ENCODE peak calls at places on chromosomes 13 and 19, in six cellular contexts. R is body of pancreas, K is mammary epithelial cell, F is fibroblast of lung, V is heart left ventricle, W is DND-41. N is an unnamed sample.

GRCh38 chr19:48966541-48967345 is 1.6 kb downstream of the FTL start:
- DNase-seq in R (no peak), K (no peak), F (no peak), V (no peak), W (no peak), N (no peak)

GRCh38 chr13:32530841-32531253 is 7.7 kb downstream of the N4BP2L2 start:
- DNase-seq in R (no peak), K (peak), F (peak), V (no peak), W (no peak), N (peak)

GRCh38 chr13:77034883-77035282 is 7.9 kb upstream of the FBXL3 start:
- DNase-seq in R (no peak), K (peak), F (peak), V (no peak), W (no peak), N (peak)

GRCh38 chr19:38569368-38569983 is 48.3 kb downstream of the MAP4K1 start:
- DNase-seq in R (no peak), K (no peak), F (no peak), V (no peak), W (no peak), N (no peak)

GRCh38 chr19:32828643-32829344 is 40.8 kb downstream of the SLC7A9 start:
- DNase-seq in R (no peak), K (no peak), F (no peak), V (no peak), W (no peak), N (no peak)

GRCh38 chr13:70235565-70235964 is 127.3 kb upstream of the KLHL1 start:
- DNase-seq in R (no peak), K (no peak), F (no peak), V (no peak), W (no peak), N (no peak)

GRCh38 chr13:36763322-36763721 is 55.7 kb upstream of the RFXAP start:
- DNase-seq in R (no peak), K (no peak), F (no peak), V (no peak), W (no peak), N (no peak)

GRCh38 chr19:45613926-45614725 is 12.1 kb upstream of the GPR4 start:
- DNase-seq in R (no peak), K (peak), F (peak), V (no peak), W (no peak), N (peak)

GRCh38 chr13:90683711-90684131 is 663.8 kb upstream of the MIR17HG start:
- DNase-seq in R (no peak), K (no peak), F (peak), V (no peak), W (no peak), N (no peak)

GRCh38 chr19:30784850-30785459 is 412.8 kb downstream of the ZNF536 start:
- DNase-seq in R (peak), K (peak), F (peak), V (peak), W (peak), N (peak)

GRCh38 chr13:24220086-24220703 is 59.7 kb downstream of the SPATA13 start:
- DNase-seq in R (peak), K (peak), F (peak), V (no peak), W (peak), N (peak)

GRCh38 chr13:112838038-112838965 is 130.7 kb upstream of the MCF2L start:
- DNase-seq in R (no peak), K (no peak), F (no peak), V (no peak), W (no peak), N (no peak)

GRCh38 chr19:15379996-15380647 is 535 bp upstream of the AKAP8 start:
- DNase-seq in R (no peak), K (peak), F (peak), V (no peak), W (no peak), N (peak)

GRCh38 chr13:70171151-70171550 is 62.9 kb upstream of the KLHL1 start:
- DNase-seq in R (no peak), K (peak), F (no peak), V (no peak), W (no peak), N (no peak)

GRCh38 chr13:42498521-42498920 is 75.4 kb upstream of the TNFSF11 start:
- DNase-seq in R (no peak), K (no peak), F (no peak), V (no peak), W (no peak), N (no peak)

GRCh38 chr13:110062077-110062776 is 244.7 kb downstream of the COL4A1 start:
- DNase-seq in R (peak), K (peak), F (no peak), V (peak), W (no peak), N (no peak)

GRCh38 chr19:51458899-51459592 is 792 bp upstream of the SIGLEC8 start:
- DNase-seq in R (no peak), K (no peak), F (no peak), V (no peak), W (no peak), N (no peak)

GRCh38 chr13:84137292-84137691 is 255.0 kb upstream of the SLITRK1 start:
- DNase-seq in R (no peak), K (peak), F (no peak), V (peak), W (peak), N (peak)

GRCh38 chr19:43532571-43532961 is 422 bp upstream of the ZNF575 start:
- DNase-seq in R (peak), K (no peak), F (no peak), V (peak), W (no peak), N (no peak)

GRCh38 chr13:45350152-45350551 is 9.2 kb upstream of the TPT1 start:
- DNase-seq in R (no peak), K (no peak), F (no peak), V (no peak), W (no peak), N (no peak)

GRCh38 chr19:57288373-57288772 is 8.1 kb downstream of the ZNF460 start:
- DNase-seq in R (no peak), K (no peak), F (no peak), V (no peak), W (no peak), N (no peak)

GRCh38 chr13:49046002-49046401 is 70.3 kb downstream of the FNDC3A start:
- DNase-seq in R (no peak), K (no peak), F (peak), V (no peak), W (no peak), N (no peak)

GRCh38 chr19:40376286-40376862 is 13.6 kb downstream of the HIPK4 start:
- DNase-seq in R (no peak), K (no peak), F (no peak), V (no peak), W (no peak), N (no peak)

GRCh38 chr19:6464070-6464873 is at the start of gene CRB3:
- DNase-seq in R (peak), K (peak), F (no peak), V (no peak), W (no peak), N (no peak)

GRCh38 chr13:43095771-43096719 is 72.7 kb downstream of the DNAJC15 start:
- DNase-seq in R (no peak), K (no peak), F (peak), V (no peak), W (no peak), N (no peak)

GRCh38 chr19:42281175-42282035 is 12.4 kb downstream of the CIC start:
- DNase-seq in R (peak), K (peak), F (peak), V (no peak), W (peak), N (no peak)

GRCh38 chr19:16042533-16043085 is 33.7 kb upstream of the TPM4 start:
- DNase-seq in R (no peak), K (no peak), F (no peak), V (no peak), W (no peak), N (peak)

GRCh38 chr13:40389081-40389641 is 277.3 kb downstream of the FOXO1 start:
- DNase-seq in R (no peak), K (no peak), F (no peak), V (no peak), W (no peak), N (no peak)

GRCh38 chr19:11164879-11165406 is 9.4 kb upstream of the SPC24 start:
- DNase-seq in R (no peak), K (no peak), F (peak), V (peak), W (no peak), N (no peak)

GRCh38 chr13:56932104-56932503 is 208.6 kb upstream of the PRR20A start:
- DNase-seq in R (no peak), K (no peak), F (no peak), V (no peak), W (no peak), N (no peak)

GRCh38 chr13:36915106-36915505 is 4.9 kb downstream of the SMAD9 start:
- DNase-seq in R (no peak), K (no peak), F (no peak), V (no peak), W (no peak), N (no peak)

GRCh38 chr13:57557979-57558529 is 73.5 kb upstream of the PCDH17 start:
- DNase-seq in R (no peak), K (no peak), F (peak), V (no peak), W (no peak), N (no peak)

GRCh38 chr13:30463820-30464495 is 1.8 kb downstream of the HMGB1 start:
- DNase-seq in R (peak), K (peak), F (peak), V (peak), W (peak), N (peak)

GRCh38 chr19:14407889-14408640 is 11.1 kb downstream of the DDX39A start:
- DNase-seq in R (no peak), K (no peak), F (no peak), V (no peak), W (no peak), N (no peak)

GRCh38 chr13:88068975-88069374 is 397.8 kb downstream of the SLITRK5 start:
- DNase-seq in R (no peak), K (no peak), F (no peak), V (peak), W (no peak), N (no peak)

GRCh38 chr19:38849147-38849745 is 540 bp downstream of the HNRNPL start:
- DNase-seq in R (peak), K (peak), F (peak), V (peak), W (peak), N (peak)

GRCh38 chr19:47446534-47447469 is 24.9 kb downstream of the SLC8A2 start:
- DNase-seq in R (no peak), K (peak), F (no peak), V (peak), W (no peak), N (no peak)

GRCh38 chr19:57053401-57053800 is 66.4 kb upstream of the USP29 start:
- DNase-seq in R (no peak), K (no peak), F (no peak), V (no peak), W (no peak), N (no peak)

GRCh38 chr13:30078059-30078458 is 227.6 kb upstream of the UBL3 start:
- DNase-seq in R (no peak), K (no peak), F (no peak), V (no peak), W (no peak), N (no peak)

GRCh38 chr13:72151241-72151640 is 284.2 kb upstream of the DACH1 start:
- DNase-seq in R (no peak), K (peak), F (peak), V (no peak), W (no peak), N (peak)

DNA sequence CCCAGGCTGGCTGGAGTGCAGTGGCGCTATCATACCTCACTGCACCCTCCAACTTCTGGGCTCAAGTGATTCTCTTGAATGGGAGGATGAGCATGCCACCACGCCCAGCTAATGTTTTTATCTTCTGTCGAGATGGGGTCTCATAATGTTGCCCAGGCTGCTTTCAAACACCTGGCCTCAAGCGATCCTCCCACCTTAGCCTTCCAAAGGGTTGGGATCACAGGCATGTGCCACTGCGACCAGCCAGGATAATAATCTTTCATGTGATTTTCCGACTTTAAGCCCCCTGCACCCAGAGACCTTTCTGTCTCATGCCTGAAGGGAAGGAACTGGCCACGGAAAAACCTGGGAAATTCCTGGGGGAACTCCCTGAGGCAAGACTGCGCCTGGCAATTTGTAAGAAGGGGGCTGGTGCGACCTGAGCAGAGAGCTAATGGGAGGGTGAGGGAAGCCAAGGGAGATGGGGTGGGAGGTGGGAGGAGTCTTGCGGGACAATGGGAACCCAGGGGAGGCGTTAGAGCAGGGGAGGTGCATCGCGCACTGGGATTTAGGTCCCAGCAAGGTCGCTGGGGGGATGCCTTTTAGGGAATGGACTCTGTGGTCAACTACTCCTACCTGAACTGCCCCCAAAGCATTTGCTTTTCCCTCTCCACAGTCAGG is 1.2 kb upstream of the CCDC124 start:
- DNase-seq in R (no peak), K (peak), F (no peak), V (no peak), W (no peak), N (no peak)
- H3K4me3 ChIP-seq in R (no peak), K (no peak), F (peak), V (peak), W (peak), N (peak)

GRCh38 chr13:99008577-99008976 is 30.7 kb upstream of the DOCK9 start:
- DNase-seq in R (no peak), K (no peak), F (no peak), V (no peak), W (no peak), N (no peak)

GRCh38 chr13:99007414-99007986 is 29.6 kb upstream of the DOCK9 start:
- DNase-seq in R (no peak), K (no peak), F (no peak), V (no peak), W (no peak), N (no peak)

GRCh38 chr13:99012539-99012938 is 34.7 kb upstream of the DOCK9 start:
- DNase-seq in R (no peak), K (no peak), F (no peak), V (no peak), W (no peak), N (no peak)

GRCh38 chr13:99013951-99014350 is 36.1 kb upstream of the DOCK9 start:
- DNase-seq in R (no peak), K (no peak), F (no peak), V (no peak), W (no peak), N (no peak)

DNA sequence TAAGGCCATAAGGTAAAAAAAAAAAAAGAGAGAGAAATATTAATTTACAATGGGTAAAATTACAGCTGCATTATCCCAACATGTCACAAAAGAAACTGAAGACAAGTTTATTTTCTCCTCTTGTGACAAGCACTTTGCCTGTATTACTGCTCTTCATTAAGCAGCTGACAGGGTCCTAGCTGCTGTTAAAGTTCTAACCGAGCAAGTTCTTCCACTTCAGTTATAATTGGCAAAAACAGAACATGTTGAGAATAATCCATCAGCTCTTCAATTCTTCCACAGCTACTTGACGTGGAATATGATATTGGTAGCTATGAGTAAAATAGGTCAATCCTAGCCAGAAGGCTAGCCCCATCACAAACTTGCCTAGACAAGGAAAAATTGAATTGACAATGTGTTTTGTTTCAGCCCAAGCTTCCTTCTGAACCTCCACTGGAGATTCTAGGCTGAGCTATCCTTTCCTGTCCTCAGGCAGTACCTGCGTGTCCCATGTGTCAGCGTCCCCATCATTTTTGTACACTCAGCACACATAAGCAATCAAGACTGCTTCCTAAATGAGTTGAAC is 32.2 kb upstream of the DOCK9 start:
- DNase-seq in R (no peak), K (peak), F (no peak), V (no peak), W (no peak), N (no peak)
- H3K27ac ChIP-seq in R (no peak), K (no peak), F (no peak), V (no peak), W (no peak), N (no peak)

DNA sequence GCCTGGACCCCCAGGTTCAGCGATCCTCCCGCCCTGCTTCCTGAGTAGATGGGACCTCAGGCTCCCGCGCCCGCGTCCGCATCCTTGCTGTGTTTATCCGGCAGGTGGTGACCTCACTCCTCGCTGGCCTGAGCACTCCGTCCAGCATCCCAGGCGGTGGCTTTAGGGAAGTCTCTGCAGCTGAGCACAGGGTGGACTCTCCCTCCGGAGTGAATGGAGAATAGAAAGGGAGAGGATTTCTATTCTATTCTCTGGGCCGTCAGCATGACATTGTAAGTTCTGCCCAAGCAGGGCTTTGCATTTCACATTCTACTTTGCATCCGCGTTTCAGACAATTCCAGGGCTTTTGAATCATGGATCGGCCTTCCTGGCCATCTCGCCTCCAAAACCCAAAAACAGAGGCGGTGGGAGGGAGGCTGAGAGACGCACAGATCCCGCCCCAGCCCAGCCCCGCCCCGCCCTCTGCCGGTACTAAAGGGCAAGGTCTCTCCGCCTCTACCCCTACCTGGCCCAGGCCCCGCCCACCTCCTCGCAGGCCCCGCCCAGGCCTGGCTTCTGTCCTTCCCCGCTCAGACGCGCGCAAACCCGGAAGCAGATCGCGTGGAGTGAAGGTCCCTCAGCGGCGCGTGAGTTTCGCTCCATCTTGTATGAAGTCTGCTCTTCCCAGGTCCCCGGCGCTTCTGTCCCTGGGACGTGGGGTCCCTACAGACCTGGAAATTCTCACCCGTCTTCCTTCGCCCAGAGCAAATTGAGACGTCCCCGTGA is at the start of gene ZNF525:
- DNase-seq in R (peak), K (peak), F (peak), V (peak), W (peak), N (peak)
- H3K4me3 ChIP-seq in R (peak), K (peak), F (peak), V (peak), W (peak), N (peak)

GRCh38 chr13:46605089-46605488 is 52.1 kb downstream of the LRCH1 start:
- DNase-seq in R (no peak), K (no peak), F (no peak), V (no peak), W (no peak), N (no peak)

GRCh38 chr13:46607768-46608553 is 55.0 kb downstream of the LRCH1 start:
- DNase-seq in R (no peak), K (no peak), F (no peak), V (no peak), W (no peak), N (no peak)

GRCh38 chr13:46604226-46604968 is 51.4 kb downstream of the LRCH1 start:
- DNase-seq in R (no peak), K (no peak), F (no peak), V (no peak), W (no peak), N (no peak)

GRCh38 chr13:46606915-46607413 is 54.0 kb downstream of the LRCH1 start:
- DNase-seq in R (no peak), K (no peak), F (no peak), V (no peak), W (no peak), N (no peak)

DNA sequence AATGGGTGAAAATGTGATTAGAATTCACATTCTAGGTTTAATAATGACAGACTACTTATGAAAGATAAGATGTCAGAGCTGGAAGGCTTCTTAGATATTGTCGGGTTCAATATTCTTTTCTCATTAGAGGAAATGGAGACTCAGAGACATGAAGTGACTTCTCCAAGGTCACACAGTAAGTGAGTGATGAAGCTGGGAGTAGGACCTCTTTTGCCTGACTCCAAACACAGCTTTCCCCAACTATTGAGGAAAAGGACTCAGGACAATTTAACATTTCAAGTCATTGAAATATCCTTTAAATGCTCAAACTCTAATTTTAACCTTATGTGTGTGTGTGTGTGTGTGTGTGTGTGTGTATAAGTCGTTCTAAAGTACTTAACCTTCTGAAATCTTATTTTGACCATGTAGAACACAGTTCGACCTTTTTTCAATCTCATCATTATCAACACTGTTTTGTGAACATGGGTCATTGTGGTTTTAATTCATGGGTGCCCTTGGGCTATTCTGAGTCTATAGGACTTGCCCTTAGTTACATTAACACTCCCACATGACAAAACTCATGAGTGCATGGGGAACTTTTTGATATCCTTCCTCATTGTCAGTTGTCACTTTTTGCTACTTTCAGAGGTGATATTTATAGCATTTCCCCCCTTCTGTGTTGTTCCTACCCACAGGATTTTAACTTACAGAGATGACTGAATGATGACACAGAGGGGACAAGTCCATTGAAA is 53.0 kb downstream of the LRCH1 start:
- DNase-seq in R (no peak), K (no peak), F (no peak), V (no peak), W (no peak), N (no peak)
- H3K27ac ChIP-seq in R (peak), K (no peak), F (no peak), V (peak), W (no peak), N (no peak)

N was measured in brain microvascular endothelial cell.